ENCODE peak calls at places on chromosomes 5 and 9, in six cellular contexts. C is GM23248, Z is Karpas-422, N is MM.1S, W is HCT116, A is SK-N-SH. Q is an unnamed sample.
A peak's percentile ranks its signal among the peaks of the same experiment; 100 is the strongest.

GRCh38 chr9:125992557-125992956 is 245.4 kb downstream of the PBX3 start:
- DNase-seq in C (no peak), Z (no peak), N (no peak), W (no peak), A (peak; percentile 25), Q (no peak)

GRCh38 chr5:67465556-67466206 is 269.1 kb upstream of the CD180 start:
- DNase-seq in C (no peak), Z (no peak), N (peak; percentile 8), W (no peak), A (no peak), Q (no peak)

GRCh38 chr5:132414634-132415377 is 45.3 kb downstream of the SLC22A5 start:
- DNase-seq in C (peak; percentile 56), Z (no peak), N (peak; percentile 67), W (peak; percentile 67), A (no peak), Q (peak; percentile 88)

GRCh38 chr5:107636555-107636954 is 34.2 kb downstream of the EFNA5 start:
- DNase-seq in C (no peak), Z (no peak), N (no peak), W (no peak), A (no peak), Q (no peak)

GRCh38 chr5:157106668-157107461 is 2.0 kb downstream of the HAVCR2 start:
- DNase-seq in C (peak; percentile 22), Z (no peak), N (no peak), W (no peak), A (no peak), Q (no peak)

GRCh38 chr5:23840083-23840482 is 332.7 kb downstream of the PRDM9 start:
- DNase-seq in C (peak; percentile 16), Z (peak; percentile 48), N (no peak), W (no peak), A (no peak), Q (peak; percentile 22)

GRCh38 chr9:81822263-81822865 is 105.9 kb upstream of the SPATA31D4 start:
- DNase-seq in C (no peak), Z (no peak), N (no peak), W (no peak), A (no peak), Q (no peak)

GRCh38 chr5:178373711-178374110 is 141.1 kb upstream of the PHYKPL start:
- DNase-seq in C (no peak), Z (no peak), N (no peak), W (no peak), A (no peak), Q (no peak)

GRCh38 chr9:118618091-118618490 is 751.1 kb downstream of the BRINP1 start:
- DNase-seq in C (peak; percentile 29), Z (no peak), N (no peak), W (no peak), A (no peak), Q (no peak)

GRCh38 chr5:154320690-154321089 is 125.1 kb upstream of the SAP30L start:
- DNase-seq in C (peak; percentile 8), Z (no peak), N (no peak), W (no peak), A (no peak), Q (no peak)

GRCh38 chr5:31965227-31965626 is 208.9 kb downstream of the GOLPH3 start:
- DNase-seq in C (no peak), Z (no peak), N (no peak), W (no peak), A (no peak), Q (no peak)

GRCh38 chr9:35538361-35539234 is 48.7 kb downstream of the RUSC2 start:
- DNase-seq in C (peak; percentile 90), Z (no peak), N (no peak), W (no peak), A (peak; percentile 86), Q (no peak)

GRCh38 chr9:1554123-1555045 is 460.8 kb upstream of the SMARCA2 start:
- DNase-seq in C (no peak), Z (no peak), N (no peak), W (no peak), A (no peak), Q (no peak)

GRCh38 chr5:74212336-74212735 is 428.2 kb downstream of the ENC1 start:
- DNase-seq in C (peak; percentile 44), Z (peak; percentile 68), N (peak; percentile 21), W (peak; percentile 26), A (no peak), Q (peak; percentile 41)

GRCh38 chr9:37936965-37937364 is 33.0 kb upstream of the SLC25A51 start:
- DNase-seq in C (peak; percentile 96), Z (no peak), N (no peak), W (no peak), A (peak; percentile 76), Q (no peak)

GRCh38 chr5:150428106-150428876 is 15.6 kb upstream of the CD74 start:
- DNase-seq in C (no peak), Z (no peak), N (no peak), W (no peak), A (no peak), Q (no peak)

GRCh38 chr5:73825219-73825618 is 199.2 kb downstream of the ARHGEF28 start:
- DNase-seq in C (no peak), Z (no peak), N (no peak), W (no peak), A (no peak), Q (no peak)

GRCh38 chr5:67140413-67140812 is 56.2 kb downstream of the CD180 start:
- DNase-seq in C (no peak), Z (peak; percentile 54), N (no peak), W (no peak), A (no peak), Q (no peak)

GRCh38 chr9:121651295-121652036 is at the start of gene DAB2IP:
- DNase-seq in C (peak; percentile 69), Z (no peak), N (no peak), W (no peak), A (peak; percentile 93), Q (peak; percentile 52)

GRCh38 chr9:134983506-134984371 is 66.0 kb upstream of the FCN1 start:
- DNase-seq in C (no peak), Z (no peak), N (no peak), W (no peak), A (no peak), Q (no peak)

GRCh38 chr5:173768891-173769290 is 119.3 kb upstream of the CPEB4 start:
- DNase-seq in C (no peak), Z (no peak), N (no peak), W (no peak), A (no peak), Q (no peak)

GRCh38 chr5:173765030-173765644 is 123.0 kb upstream of the CPEB4 start:
- DNase-seq in C (no peak), Z (no peak), N (no peak), W (no peak), A (no peak), Q (no peak)

GRCh38 chr5:173765661-173766060 is 122.5 kb upstream of the CPEB4 start:
- DNase-seq in C (no peak), Z (no peak), N (no peak), W (no peak), A (no peak), Q (no peak)

GRCh38 chr5:173768267-173768806 is 119.8 kb upstream of the CPEB4 start:
- DNase-seq in C (no peak), Z (no peak), N (no peak), W (no peak), A (no peak), Q (no peak)

DNA sequence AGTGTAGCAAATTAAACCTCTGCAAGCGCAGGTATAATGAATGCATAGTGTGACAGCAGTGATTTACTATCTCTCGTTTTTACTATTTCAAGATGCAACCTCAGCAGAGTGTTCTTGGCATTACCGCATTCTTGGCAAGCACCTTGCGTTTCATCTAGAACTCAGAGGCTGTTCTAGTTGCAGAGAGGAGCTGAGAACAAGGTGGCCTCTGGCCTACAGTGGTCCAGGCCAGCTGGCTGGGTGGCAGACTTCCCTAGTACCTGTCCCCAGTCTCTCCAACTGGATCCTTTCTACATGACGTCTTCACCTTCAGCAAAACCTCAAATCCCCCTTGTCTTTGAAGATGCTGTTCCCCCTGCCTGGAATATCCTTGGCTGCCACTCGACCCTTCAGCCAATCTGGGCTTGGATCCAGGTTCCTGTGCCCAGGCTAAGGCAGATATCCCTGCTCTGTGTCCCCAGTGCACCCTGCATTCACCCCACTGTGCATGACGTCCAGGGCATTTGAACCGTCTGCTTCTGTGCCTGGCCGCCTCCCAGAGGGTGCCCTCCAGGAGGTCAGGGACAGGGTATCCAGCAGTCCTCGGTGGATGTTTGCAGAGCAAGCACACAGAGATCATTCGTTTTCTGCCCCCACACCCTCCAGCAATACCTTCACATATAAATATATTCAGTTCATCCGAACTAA is 120.4 kb upstream of the CPEB4 start:
- DNase-seq in C (no peak), Z (no peak), N (no peak), W (no peak), A (no peak), Q (peak; percentile 18)
- H3K9ac ChIP-seq in C (no peak overlapping the region), Z (no peak overlapping the region), N (no peak overlapping the region), W (no peak overlapping the region), A (no peak overlapping the region), Q (no peak overlapping the region)

GRCh38 chr9:82890401-82890800 is 172.5 kb downstream of the RASEF start:
- DNase-seq in C (no peak), Z (no peak), N (no peak), W (no peak), A (no peak), Q (no peak)

GRCh38 chr9:82891321-82891720 is 171.6 kb downstream of the RASEF start:
- DNase-seq in C (no peak), Z (no peak), N (no peak), W (no peak), A (no peak), Q (no peak)

GRCh38 chr9:82890865-82891264 is 172.1 kb downstream of the RASEF start:
- DNase-seq in C (no peak), Z (no peak), N (no peak), W (no peak), A (no peak), Q (no peak)

DNA sequence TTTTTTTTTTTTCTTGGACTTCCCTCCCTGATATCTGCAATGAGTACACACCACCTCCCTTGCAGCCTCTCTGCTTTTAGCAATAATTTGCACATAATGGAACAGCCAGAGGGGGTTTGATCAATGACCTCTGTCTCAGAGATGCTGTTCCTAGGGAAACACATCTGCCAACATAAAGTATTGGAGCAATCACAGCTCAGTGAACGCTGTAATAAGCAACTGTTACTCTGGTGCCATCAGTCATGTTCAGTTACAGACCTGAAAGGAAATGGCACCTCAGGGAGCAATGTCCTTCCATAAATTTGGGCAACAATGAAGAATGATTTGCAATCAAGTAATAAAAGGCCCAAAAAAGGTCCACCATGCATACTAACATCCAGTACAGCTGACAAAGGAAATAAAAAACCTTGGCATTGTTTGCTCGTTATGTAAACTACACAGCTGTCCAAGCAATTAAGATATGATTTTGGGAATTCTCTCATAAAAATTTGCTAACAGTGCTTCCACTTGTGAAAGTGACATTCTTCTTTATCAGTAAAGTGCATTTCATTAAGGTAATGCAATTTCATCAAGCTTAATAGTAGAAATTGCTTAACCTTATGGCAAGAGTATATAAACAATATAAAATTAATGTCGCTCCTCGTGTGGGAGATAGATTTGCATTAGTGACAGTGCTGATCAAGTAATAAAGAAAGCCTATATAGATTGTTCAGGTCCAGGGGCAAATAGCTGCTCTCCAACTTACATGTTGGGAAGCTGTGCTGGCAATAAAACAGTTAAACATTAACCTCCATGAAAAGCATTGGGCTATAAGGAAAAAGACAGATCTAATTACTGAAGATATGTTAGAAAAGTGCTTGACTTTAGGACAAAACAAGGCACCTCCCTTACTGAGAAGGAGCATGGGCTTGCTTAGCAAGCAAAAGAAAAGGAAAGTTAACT is 167.7 kb downstream of the RASEF start:
- DNase-seq in C (no peak), Z (no peak), N (no peak), W (no peak), A (peak; percentile 41), Q (no peak)
- H3K9me2 ChIP-seq in C (no peaks in the 10 kb centered on the region), Z (no peaks in the 10 kb centered on the region), N (no peaks in the 10 kb centered on the region), W (no peaks in the 10 kb centered on the region), A (no peaks in the 10 kb centered on the region), Q (no peaks in the 10 kb centered on the region)

GRCh38 chr9:93261735-93262523 is 78.0 kb downstream of the WNK2 start:
- DNase-seq in C (no peak), Z (no peak), N (no peak), W (no peak), A (peak; percentile 17), Q (no peak)
- H3K9ac ChIP-seq in C (no peak overlapping the region), Z (no peak overlapping the region), N (no peak overlapping the region), W (no peak overlapping the region), A (no peak overlapping the region), Q (no peak overlapping the region)

GRCh38 chr9:82893549-82893948 is 169.4 kb downstream of the RASEF start:
- DNase-seq in C (no peak), Z (no peak), N (no peak), W (no peak), A (no peak), Q (no peak)
- H3K9me2 ChIP-seq in C (no peaks in the 10 kb centered on the region), Z (no peaks in the 10 kb centered on the region), N (no peaks in the 10 kb centered on the region), W (no peaks in the 10 kb centered on the region), A (no peaks in the 10 kb centered on the region), Q (no peaks in the 10 kb centered on the region)